ENCODE peak calls at places on chromosomes 6 and 20, in ten cellular contexts. One of them, this sample, is unnamed.

GRCh38 chr6:138107078-138107751 is at the start of gene PERP:
- DNase-seq in effector CD4-positive, alpha-beta T cell: peak
- DNase-seq in stimulated activated CD4-positive, alpha-beta T cell treated with anti-CD3 and anti-CD28 coated beads, Interleukin-1b, Interleukin-23, amount 100 ng/mL, for 4 hours: peak
- DNase-seq in SW480: peak
- DNase-seq in activated naive CD4-positive, alpha-beta T cell: peak
- DNase-seq in NCI-H1417: peak
- DNase-seq in Calu3: peak
- DNase-seq in H9: peak
- DNase-seq in lung microvascular endothelial cell: peak
- DNase-seq in pulmonary artery endothelial cell: no peak
- DNase-seq in this sample: peak

GRCh38 chr6:147506704-147507114 is 1.8 kb upstream of the SAMD5 start:
- DNase-seq in lung microvascular endothelial cell: peak
- DNase-seq in stimulated activated CD4-positive, alpha-beta T cell treated with anti-CD3 and anti-CD28 coated beads, Interleukin-1b, Interleukin-23, amount 100 ng/mL, for 4 hours: peak
- DNase-seq in activated naive CD4-positive, alpha-beta T cell: no peak
- DNase-seq in NCI-H1417: peak
- DNase-seq in SW480: peak
- DNase-seq in pulmonary artery endothelial cell: no peak
- DNase-seq in effector CD4-positive, alpha-beta T cell: no peak
- DNase-seq in H9: peak
- DNase-seq in Calu3: peak
- DNase-seq in this sample: peak

GRCh38 chr6:156655267-156655918 is 121.8 kb upstream of the ARID1B start:
- DNase-seq in activated naive CD4-positive, alpha-beta T cell: no peak
- DNase-seq in stimulated activated CD4-positive, alpha-beta T cell treated with anti-CD3 and anti-CD28 coated beads, Interleukin-1b, Interleukin-23, amount 100 ng/mL, for 4 hours: no peak
- DNase-seq in lung microvascular endothelial cell: no peak
- DNase-seq in Calu3: no peak
- DNase-seq in effector CD4-positive, alpha-beta T cell: no peak
- DNase-seq in pulmonary artery endothelial cell: no peak
- DNase-seq in NCI-H1417: no peak
- DNase-seq in H9: peak
- DNase-seq in SW480: no peak
- DNase-seq in this sample: no peak

GRCh38 chr6:134145786-134146185 is 93.4 kb upstream of the SLC2A12 start:
- DNase-seq in H9: no peak
- DNase-seq in lung microvascular endothelial cell: no peak
- DNase-seq in activated naive CD4-positive, alpha-beta T cell: no peak
- DNase-seq in Calu3: no peak
- DNase-seq in NCI-H1417: no peak
- DNase-seq in pulmonary artery endothelial cell: no peak
- DNase-seq in effector CD4-positive, alpha-beta T cell: no peak
- DNase-seq in SW480: no peak
- DNase-seq in stimulated activated CD4-positive, alpha-beta T cell treated with anti-CD3 and anti-CD28 coated beads, Interleukin-1b, Interleukin-23, amount 100 ng/mL, for 4 hours: no peak
- DNase-seq in this sample: no peak

GRCh38 chr6:35725081-35725708 is 11.6 kb upstream of the ARMC12 start:
- DNase-seq in pulmonary artery endothelial cell: no peak
- DNase-seq in SW480: no peak
- DNase-seq in effector CD4-positive, alpha-beta T cell: no peak
- DNase-seq in Calu3: no peak
- DNase-seq in H9: no peak
- DNase-seq in activated naive CD4-positive, alpha-beta T cell: no peak
- DNase-seq in stimulated activated CD4-positive, alpha-beta T cell treated with anti-CD3 and anti-CD28 coated beads, Interleukin-1b, Interleukin-23, amount 100 ng/mL, for 4 hours: no peak
- DNase-seq in lung microvascular endothelial cell: no peak
- DNase-seq in NCI-H1417: no peak
- DNase-seq in this sample: no peak

GRCh38 chr20:45012682-45013302 is 46.5 kb downstream of the STK4 start:
- DNase-seq in NCI-H1417: no peak
- DNase-seq in Calu3: peak
- DNase-seq in pulmonary artery endothelial cell: no peak
- DNase-seq in SW480: peak
- DNase-seq in effector CD4-positive, alpha-beta T cell: no peak
- DNase-seq in activated naive CD4-positive, alpha-beta T cell: no peak
- DNase-seq in H9: peak
- DNase-seq in lung microvascular endothelial cell: no peak
- DNase-seq in stimulated activated CD4-positive, alpha-beta T cell treated with anti-CD3 and anti-CD28 coated beads, Interleukin-1b, Interleukin-23, amount 100 ng/mL, for 4 hours: no peak
- DNase-seq in this sample: no peak

GRCh38 chr6:135675862-135676261 is 175.6 kb upstream of the PDE7B start:
- DNase-seq in activated naive CD4-positive, alpha-beta T cell: no peak
- DNase-seq in stimulated activated CD4-positive, alpha-beta T cell treated with anti-CD3 and anti-CD28 coated beads, Interleukin-1b, Interleukin-23, amount 100 ng/mL, for 4 hours: no peak
- DNase-seq in lung microvascular endothelial cell: peak
- DNase-seq in pulmonary artery endothelial cell: no peak
- DNase-seq in Calu3: peak
- DNase-seq in SW480: peak
- DNase-seq in effector CD4-positive, alpha-beta T cell: peak
- DNase-seq in NCI-H1417: peak
- DNase-seq in H9: peak
- DNase-seq in this sample: peak

GRCh38 chr20:47782091-47782490 is 3.2 kb downstream of the SULF2 start:
- DNase-seq in lung microvascular endothelial cell: no peak
- DNase-seq in NCI-H1417: no peak
- DNase-seq in activated naive CD4-positive, alpha-beta T cell: no peak
- DNase-seq in stimulated activated CD4-positive, alpha-beta T cell treated with anti-CD3 and anti-CD28 coated beads, Interleukin-1b, Interleukin-23, amount 100 ng/mL, for 4 hours: no peak
- DNase-seq in effector CD4-positive, alpha-beta T cell: no peak
- DNase-seq in H9: no peak
- DNase-seq in Calu3: no peak
- DNase-seq in SW480: no peak
- DNase-seq in pulmonary artery endothelial cell: no peak
- DNase-seq in this sample: no peak

GRCh38 chr6:132969188-132969587 is 154.8 kb downstream of the RPS12 start:
- DNase-seq in lung microvascular endothelial cell: peak
- DNase-seq in activated naive CD4-positive, alpha-beta T cell: no peak
- DNase-seq in NCI-H1417: no peak
- DNase-seq in effector CD4-positive, alpha-beta T cell: no peak
- DNase-seq in SW480: no peak
- DNase-seq in Calu3: no peak
- DNase-seq in stimulated activated CD4-positive, alpha-beta T cell treated with anti-CD3 and anti-CD28 coated beads, Interleukin-1b, Interleukin-23, amount 100 ng/mL, for 4 hours: no peak
- DNase-seq in H9: no peak
- DNase-seq in pulmonary artery endothelial cell: no peak
- DNase-seq in this sample: no peak

GRCh38 chr6:34201455-34202098 is 35.1 kb upstream of the HMGA1 start:
- DNase-seq in SW480: no peak
- DNase-seq in NCI-H1417: no peak
- DNase-seq in stimulated activated CD4-positive, alpha-beta T cell treated with anti-CD3 and anti-CD28 coated beads, Interleukin-1b, Interleukin-23, amount 100 ng/mL, for 4 hours: no peak
- DNase-seq in pulmonary artery endothelial cell: no peak
- DNase-seq in lung microvascular endothelial cell: no peak
- DNase-seq in Calu3: no peak
- DNase-seq in effector CD4-positive, alpha-beta T cell: no peak
- DNase-seq in activated naive CD4-positive, alpha-beta T cell: no peak
- DNase-seq in H9: no peak
- DNase-seq in this sample: no peak

GRCh38 chr6:148520109-148520841 is 177.6 kb downstream of the SASH1 start:
- DNase-seq in H9: no peak
- DNase-seq in activated naive CD4-positive, alpha-beta T cell: no peak
- DNase-seq in NCI-H1417: no peak
- DNase-seq in SW480: no peak
- DNase-seq in pulmonary artery endothelial cell: no peak
- DNase-seq in Calu3: no peak
- DNase-seq in lung microvascular endothelial cell: no peak
- DNase-seq in effector CD4-positive, alpha-beta T cell: no peak
- DNase-seq in stimulated activated CD4-positive, alpha-beta T cell treated with anti-CD3 and anti-CD28 coated beads, Interleukin-1b, Interleukin-23, amount 100 ng/mL, for 4 hours: no peak
- DNase-seq in this sample: no peak

GRCh38 chr6:34463299-34463698 is 2.6 kb upstream of the PACSIN1 start:
- DNase-seq in NCI-H1417: no peak
- DNase-seq in activated naive CD4-positive, alpha-beta T cell: no peak
- DNase-seq in pulmonary artery endothelial cell: no peak
- DNase-seq in H9: no peak
- DNase-seq in lung microvascular endothelial cell: no peak
- DNase-seq in effector CD4-positive, alpha-beta T cell: no peak
- DNase-seq in Calu3: no peak
- DNase-seq in stimulated activated CD4-positive, alpha-beta T cell treated with anti-CD3 and anti-CD28 coated beads, Interleukin-1b, Interleukin-23, amount 100 ng/mL, for 4 hours: no peak
- DNase-seq in SW480: no peak
- DNase-seq in this sample: no peak

GRCh38 chr6:81750660-81751387 is 1.7 kb downstream of the TENT5A start:
- DNase-seq in NCI-H1417: peak
- DNase-seq in activated naive CD4-positive, alpha-beta T cell: no peak
- DNase-seq in effector CD4-positive, alpha-beta T cell: no peak
- DNase-seq in lung microvascular endothelial cell: no peak
- DNase-seq in Calu3: no peak
- DNase-seq in SW480: no peak
- DNase-seq in H9: no peak
- DNase-seq in stimulated activated CD4-positive, alpha-beta T cell treated with anti-CD3 and anti-CD28 coated beads, Interleukin-1b, Interleukin-23, amount 100 ng/mL, for 4 hours: no peak
- DNase-seq in pulmonary artery endothelial cell: no peak
- DNase-seq in this sample: no peak

This sample was measured in HT-29.